ENCODE peak calls at places on chromosome 4, in six cellular contexts. One of them, this sample, is unnamed.

GRCh38 chr4:30854566-30854965 is 134.4 kb downstream of the PCDH7 start:
- DNase-seq in Karpas-422: no peak
- DNase-seq in mammary epithelial cell: no peak
- DNase-seq in IMR-90: peak
- DNase-seq in dorsolateral prefrontal cortex: no peak
- DNase-seq in fibroblast of the conjunctiva: no peak
- DNase-seq in this sample: no peak

GRCh38 chr4:162461952-162462351 is 298.2 kb upstream of the FSTL5 start:
- DNase-seq in mammary epithelial cell: no peak
- DNase-seq in Karpas-422: peak
- DNase-seq in IMR-90: no peak
- DNase-seq in dorsolateral prefrontal cortex: no peak
- DNase-seq in fibroblast of the conjunctiva: no peak
- DNase-seq in this sample: no peak

GRCh38 chr4:112058433-112058832 is 86.8 kb upstream of the FAM241A start:
- DNase-seq in mammary epithelial cell: peak
- DNase-seq in fibroblast of the conjunctiva: no peak
- DNase-seq in Karpas-422: no peak
- DNase-seq in IMR-90: peak
- DNase-seq in dorsolateral prefrontal cortex: no peak
- DNase-seq in this sample: no peak

GRCh38 chr4:3293410-3294391 is 880 bp downstream of the RGS12 start:
- DNase-seq in dorsolateral prefrontal cortex: no peak
- DNase-seq in mammary epithelial cell: no peak
- DNase-seq in fibroblast of the conjunctiva: no peak
- DNase-seq in Karpas-422: no peak
- DNase-seq in IMR-90: no peak
- DNase-seq in this sample: no peak

GRCh38 chr4:15024386-15024785 is 22.1 kb downstream of the CPEB2 start:
- DNase-seq in dorsolateral prefrontal cortex: no peak
- DNase-seq in Karpas-422: no peak
- DNase-seq in fibroblast of the conjunctiva: no peak
- DNase-seq in mammary epithelial cell: no peak
- DNase-seq in IMR-90: peak
- DNase-seq in this sample: no peak

GRCh38 chr4:8141935-8142334 is 16.7 kb downstream of the ABLIM2 start:
- DNase-seq in IMR-90: no peak
- DNase-seq in dorsolateral prefrontal cortex: no peak
- DNase-seq in Karpas-422: no peak
- DNase-seq in fibroblast of the conjunctiva: no peak
- DNase-seq in mammary epithelial cell: no peak
- DNase-seq in this sample: no peak

GRCh38 chr4:3112979-3113469 is 38.5 kb downstream of the HTT start:
- DNase-seq in Karpas-422: no peak
- DNase-seq in dorsolateral prefrontal cortex: no peak
- DNase-seq in fibroblast of the conjunctiva: no peak
- DNase-seq in mammary epithelial cell: peak
- DNase-seq in IMR-90: peak
- DNase-seq in this sample: no peak

GRCh38 chr4:26005764-26006163 is 91.7 kb downstream of the SMIM20 start:
- DNase-seq in dorsolateral prefrontal cortex: no peak
- DNase-seq in IMR-90: no peak
- DNase-seq in mammary epithelial cell: no peak
- DNase-seq in fibroblast of the conjunctiva: no peak
- DNase-seq in Karpas-422: no peak
- DNase-seq in this sample: no peak

GRCh38 chr4:105050896-105051295 is 95.8 kb upstream of the TET2 start:
- DNase-seq in mammary epithelial cell: peak
- DNase-seq in dorsolateral prefrontal cortex: no peak
- DNase-seq in fibroblast of the conjunctiva: no peak
- DNase-seq in Karpas-422: no peak
- DNase-seq in IMR-90: peak
- DNase-seq in this sample: no peak

GRCh38 chr4:35500812-35501211 is 743.5 kb downstream of the ARAP2 start:
- DNase-seq in mammary epithelial cell: peak
- DNase-seq in fibroblast of the conjunctiva: no peak
- DNase-seq in IMR-90: no peak
- DNase-seq in Karpas-422: no peak
- DNase-seq in dorsolateral prefrontal cortex: no peak
- DNase-seq in this sample: no peak

GRCh38 chr4:108502366-108502765 is 118.0 kb upstream of the RPL34 start:
- DNase-seq in mammary epithelial cell: peak
- DNase-seq in fibroblast of the conjunctiva: no peak
- DNase-seq in dorsolateral prefrontal cortex: no peak
- DNase-seq in IMR-90: no peak
- DNase-seq in Karpas-422: no peak
- DNase-seq in this sample: no peak

GRCh38 chr4:110712486-110712885 is 89.6 kb upstream of the PITX2 start:
- DNase-seq in IMR-90: no peak
- DNase-seq in mammary epithelial cell: no peak
- DNase-seq in fibroblast of the conjunctiva: no peak
- DNase-seq in Karpas-422: no peak
- DNase-seq in dorsolateral prefrontal cortex: no peak
- DNase-seq in this sample: no peak

GRCh38 chr4:173362666-173363065 is 8.1 kb upstream of the SAP30 start:
- DNase-seq in fibroblast of the conjunctiva: no peak
- DNase-seq in Karpas-422: no peak
- DNase-seq in dorsolateral prefrontal cortex: no peak
- DNase-seq in IMR-90: no peak
- DNase-seq in mammary epithelial cell: no peak
- DNase-seq in this sample: no peak

GRCh38 chr4:183241322-183241640 is 78.8 kb downstream of the CLDN22 start:
- DNase-seq in mammary epithelial cell: peak
- DNase-seq in dorsolateral prefrontal cortex: no peak
- DNase-seq in fibroblast of the conjunctiva: peak
- DNase-seq in IMR-90: peak
- DNase-seq in Karpas-422: no peak
- DNase-seq in this sample: no peak

GRCh38 chr4:129264008-129264657 is 168.2 kb downstream of the C4orf33 start:
- DNase-seq in mammary epithelial cell: no peak
- DNase-seq in dorsolateral prefrontal cortex: no peak
- DNase-seq in Karpas-422: no peak
- DNase-seq in fibroblast of the conjunctiva: no peak
- DNase-seq in IMR-90: no peak
- DNase-seq in this sample: no peak

GRCh38 chr4:171473155-171473554 is 340.0 kb upstream of the GALNTL6 start:
- DNase-seq in mammary epithelial cell: no peak
- DNase-seq in IMR-90: no peak
- DNase-seq in Karpas-422: no peak
- DNase-seq in dorsolateral prefrontal cortex: no peak
- DNase-seq in fibroblast of the conjunctiva: no peak
- DNase-seq in this sample: no peak

GRCh38 chr4:121827851-121828250 is 4.2 kb upstream of the CCNA2 start:
- DNase-seq in fibroblast of the conjunctiva: peak
- DNase-seq in mammary epithelial cell: peak
- DNase-seq in dorsolateral prefrontal cortex: no peak
- DNase-seq in IMR-90: peak
- DNase-seq in Karpas-422: no peak
- DNase-seq in this sample: no peak

GRCh38 chr4:114941522-114941921 is 171.9 kb downstream of the NDST4 start:
- DNase-seq in Karpas-422: no peak
- DNase-seq in mammary epithelial cell: no peak
- DNase-seq in IMR-90: no peak
- DNase-seq in fibroblast of the conjunctiva: no peak
- DNase-seq in dorsolateral prefrontal cortex: no peak
- DNase-seq in this sample: no peak

GRCh38 chr4:95204873-95205272 is 343.9 kb downstream of the UNC5C start:
- DNase-seq in Karpas-422: no peak
- DNase-seq in IMR-90: no peak
- DNase-seq in dorsolateral prefrontal cortex: no peak
- DNase-seq in mammary epithelial cell: peak
- DNase-seq in fibroblast of the conjunctiva: no peak
- DNase-seq in this sample: no peak

GRCh38 chr4:154078504-154079350 is 289.8 kb upstream of the SFRP2 start:
- DNase-seq in mammary epithelial cell: no peak
- DNase-seq in fibroblast of the conjunctiva: no peak
- DNase-seq in dorsolateral prefrontal cortex: no peak
- DNase-seq in Karpas-422: peak
- DNase-seq in IMR-90: no peak
- DNase-seq in this sample: no peak

GRCh38 chr4:56728512-56728911 is 47.4 kb upstream of the HOPX start:
- DNase-seq in dorsolateral prefrontal cortex: no peak
- DNase-seq in fibroblast of the conjunctiva: peak
- DNase-seq in IMR-90: peak
- DNase-seq in Karpas-422: no peak
- DNase-seq in mammary epithelial cell: peak
- DNase-seq in this sample: no peak

GRCh38 chr4:128841402-128841801 is 31.9 kb downstream of the JADE1 start:
- DNase-seq in fibroblast of the conjunctiva: no peak
- DNase-seq in IMR-90: no peak
- DNase-seq in mammary epithelial cell: no peak
- DNase-seq in dorsolateral prefrontal cortex: no peak
- DNase-seq in Karpas-422: no peak
- DNase-seq in this sample: no peak

GRCh38 chr4:75385139-75385538 is 129.1 kb downstream of the RCHY1 start:
- DNase-seq in IMR-90: no peak
- DNase-seq in mammary epithelial cell: no peak
- DNase-seq in Karpas-422: no peak
- DNase-seq in dorsolateral prefrontal cortex: no peak
- DNase-seq in fibroblast of the conjunctiva: no peak
- DNase-seq in this sample: no peak

GRCh38 chr4:106694232-106694631 is 325.7 kb upstream of the GIMD1 start:
- DNase-seq in fibroblast of the conjunctiva: no peak
- DNase-seq in Karpas-422: peak
- DNase-seq in dorsolateral prefrontal cortex: no peak
- DNase-seq in IMR-90: no peak
- DNase-seq in mammary epithelial cell: peak
- DNase-seq in this sample: no peak

GRCh38 chr4:88963817-88964216 is 93.2 kb downstream of the FAM13A start:
- DNase-seq in IMR-90: peak
- DNase-seq in Karpas-422: no peak
- DNase-seq in dorsolateral prefrontal cortex: no peak
- DNase-seq in fibroblast of the conjunctiva: peak
- DNase-seq in mammary epithelial cell: peak
- DNase-seq in this sample: no peak

GRCh38 chr4:32768664-32769389 is 2048.7 kb downstream of the PCDH7 start:
- DNase-seq in fibroblast of the conjunctiva: no peak
- DNase-seq in IMR-90: no peak
- DNase-seq in mammary epithelial cell: no peak
- DNase-seq in dorsolateral prefrontal cortex: no peak
- DNase-seq in Karpas-422: no peak
- DNase-seq in this sample: no peak

GRCh38 chr4:142846729-142847606 is 867 bp upstream of the INPP4B start:
- DNase-seq in fibroblast of the conjunctiva: no peak
- DNase-seq in Karpas-422: no peak
- DNase-seq in dorsolateral prefrontal cortex: no peak
- DNase-seq in IMR-90: no peak
- DNase-seq in mammary epithelial cell: peak
- DNase-seq in this sample: peak

GRCh38 chr4:3669553-3669949 is 96.6 kb upstream of the ADRA2C start:
- DNase-seq in mammary epithelial cell: no peak
- DNase-seq in dorsolateral prefrontal cortex: no peak
- DNase-seq in fibroblast of the conjunctiva: no peak
- DNase-seq in Karpas-422: no peak
- DNase-seq in IMR-90: no peak
- DNase-seq in this sample: no peak

GRCh38 chr4:32876546-32876945 is 2156.4 kb downstream of the PCDH7 start:
- DNase-seq in dorsolateral prefrontal cortex: no peak
- DNase-seq in IMR-90: no peak
- DNase-seq in Karpas-422: no peak
- DNase-seq in fibroblast of the conjunctiva: no peak
- DNase-seq in mammary epithelial cell: no peak
- DNase-seq in this sample: no peak

GRCh38 chr4:40552536-40552935 is 77.1 kb downstream of the RBM47 start:
- DNase-seq in fibroblast of the conjunctiva: no peak
- DNase-seq in mammary epithelial cell: no peak
- DNase-seq in dorsolateral prefrontal cortex: no peak
- DNase-seq in IMR-90: no peak
- DNase-seq in Karpas-422: no peak
- DNase-seq in this sample: no peak